ENCODE peak calls at places on chromosomes 13 and 19, in four cellular contexts. W, X, V and K are unnamed samples.

GRCh38 chr13:66222127-66222526 is 1008.0 kb downstream of the PCDH9 start:
- DNase-seq in X (no peak), W (no peak), V (no peak), K (no peak)

GRCh38 chr13:97460004-97460756 is 26.2 kb downstream of the RAP2A start:
- DNase-seq in W (no peak), V (peak; percentile 34), X (no peak), K (no peak)

GRCh38 chr19:50414850-50415660 is 3.7 kb upstream of the SPIB start:
- DNase-seq in X (peak; percentile 16), W (peak; percentile 89), V (peak; percentile 83), K (peak; percentile 98)

GRCh38 chr13:34502621-34503020 is 439.4 kb upstream of the NBEA start:
- DNase-seq in V (no peak), W (no peak), X (no peak), K (no peak)

GRCh38 chr19:55484571-55485438 is at the start of gene NAT14:
- DNase-seq in W (peak; percentile 94), X (no peak), V (peak; percentile 77), K (peak; percentile 95)

GRCh38 chr19:30604657-30605056 is 232.5 kb downstream of the ZNF536 start:
- DNase-seq in W (no peak), X (no peak), V (no peak), K (no peak)

GRCh38 chr19:1796395-1797142 is 15.5 kb downstream of the ATP8B3 start:
- DNase-seq in V (no peak), X (no peak), W (no peak), K (no peak)

GRCh38 chr19:13008926-13009787 is 13.9 kb downstream of the NFIX start:
- DNase-seq in V (peak; percentile 55), X (no peak), W (no peak), K (no peak)

GRCh38 chr13:47038196-47038595 is 141.3 kb upstream of the HTR2A start:
- DNase-seq in W (no peak), V (peak; percentile 21), X (no peak), K (no peak)

GRCh38 chr13:26991508-26992181 is 180.0 kb downstream of the USP12 start:
- DNase-seq in V (no peak), W (no peak), X (no peak), K (no peak)

GRCh38 chr19:51097166-51097736 is 11.0 kb downstream of the CTU1 start:
- DNase-seq in V (peak; percentile 66), W (peak; percentile 73), X (peak; percentile 31), K (peak; percentile 84)

GRCh38 chr19:52600639-52601024 is 30.5 kb downstream of the ZNF701 start:
- DNase-seq in W (no peak), V (no peak), X (no peak), K (peak; percentile 69)

GRCh38 chr19:50322234-50322633 is 6.9 kb downstream of the KCNC3 start:
- DNase-seq in W (no peak), X (no peak), V (no peak), K (no peak)

GRCh38 chr19:2856457-2857055 is 10.6 kb upstream of the ZNF556 start:
- DNase-seq in X (no peak), V (no peak), W (no peak), K (no peak)

GRCh38 chr13:106311004-106311403 is 224.5 kb downstream of the EFNB2 start:
- DNase-seq in V (no peak), W (no peak), X (no peak), K (no peak)

GRCh38 chr19:46495789-46496099 is at the start of gene PNMA8B:
- DNase-seq in X (no peak), W (no peak), V (peak; percentile 35), K (no peak)

GRCh38 chr13:44932171-44932849 is 57.0 kb downstream of the NUFIP1 start:
- DNase-seq in W (no peak), V (peak; percentile 49), X (no peak), K (no peak)

GRCh38 chr13:111177803-111178389 is 62.8 kb downstream of the ARHGEF7 start:
- DNase-seq in X (no peak), W (no peak), V (peak; percentile 45), K (no peak)

GRCh38 chr19:1843116-1843515 is 5.2 kb downstream of the REXO1 start:
- DNase-seq in X (no peak), W (no peak), V (no peak), K (no peak)

GRCh38 chr13:76014618-76015315 is 378.6 kb downstream of the LMO7 start:
- DNase-seq in X (no peak), V (peak; percentile 57), W (no peak), K (peak; percentile 19)

GRCh38 chr13:111431241-111431640 is 110.8 kb downstream of the TEX29 start:
- DNase-seq in W (no peak), V (no peak), X (no peak), K (no peak)

GRCh38 chr19:46000497-46001246 is 5.4 kb downstream of the CCDC61 start:
- DNase-seq in V (peak; percentile 22), W (no peak), X (no peak), K (peak; percentile 91)

GRCh38 chr13:97583884-97584497 is 150.0 kb downstream of the RAP2A start:
- DNase-seq in V (no peak), W (no peak), X (no peak), K (no peak)

GRCh38 chr13:39023316-39023715 is 14.6 kb downstream of the PROSER1 start:
- DNase-seq in V (peak; percentile 5), W (no peak), X (no peak), K (no peak)

GRCh38 chr19:38583985-38584305 is 33.8 kb downstream of the MAP4K1 start:
- DNase-seq in W (no peak), X (no peak), V (no peak), K (no peak)

GRCh38 chr19:38580080-38580479 is 37.7 kb downstream of the MAP4K1 start:
- DNase-seq in W (no peak), V (no peak), X (no peak), K (no peak)

GRCh38 chr19:38587562-38587961 is 30.2 kb downstream of the MAP4K1 start:
- DNase-seq in X (no peak), W (no peak), V (no peak), K (no peak)

GRCh38 chr19:38588041-38588440 is 29.7 kb downstream of the MAP4K1 start:
- DNase-seq in W (no peak), X (no peak), V (no peak), K (no peak)

GRCh38 chr19:38583219-38583984 is 34.4 kb downstream of the MAP4K1 start:
- DNase-seq in W (no peak), X (no peak), V (no peak), K (peak; percentile 63)
- H3K4me2 ChIP-seq in W (no peak overlapping the region), X (no peak overlapping the region), V (no peak overlapping the region), K (peak overlapping the region; percentile 9)

DNA sequence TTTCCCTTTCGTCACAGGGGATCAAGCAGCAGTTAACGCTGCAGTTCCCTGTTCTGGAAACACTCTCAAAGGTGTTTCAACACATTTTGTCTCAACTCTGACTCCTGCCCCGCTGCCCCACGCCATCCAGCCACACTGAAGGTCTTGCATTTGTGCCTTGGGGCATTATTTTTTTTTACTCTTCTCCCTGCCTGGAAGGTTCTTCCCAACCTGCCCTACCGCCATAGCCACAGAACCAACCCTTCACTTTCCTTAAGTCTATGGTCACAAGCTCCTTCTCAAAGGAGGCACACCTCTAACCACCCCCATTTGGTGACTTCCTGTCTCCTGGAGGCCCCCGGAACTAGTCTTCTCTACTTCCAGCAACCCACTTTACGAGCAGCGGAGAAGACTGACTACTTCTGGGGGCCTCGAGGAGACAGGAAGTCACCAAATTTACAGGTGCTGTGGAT is 17.2 kb downstream of the KL start:
- DNase-seq in W (no peak), X (no peak), V (no peak), K (no peak)
- H3K4me3 ChIP-seq in W (no peak overlapping the region), X (no peak overlapping the region), V (no peak overlapping the region), K (no peak overlapping the region)

DNA sequence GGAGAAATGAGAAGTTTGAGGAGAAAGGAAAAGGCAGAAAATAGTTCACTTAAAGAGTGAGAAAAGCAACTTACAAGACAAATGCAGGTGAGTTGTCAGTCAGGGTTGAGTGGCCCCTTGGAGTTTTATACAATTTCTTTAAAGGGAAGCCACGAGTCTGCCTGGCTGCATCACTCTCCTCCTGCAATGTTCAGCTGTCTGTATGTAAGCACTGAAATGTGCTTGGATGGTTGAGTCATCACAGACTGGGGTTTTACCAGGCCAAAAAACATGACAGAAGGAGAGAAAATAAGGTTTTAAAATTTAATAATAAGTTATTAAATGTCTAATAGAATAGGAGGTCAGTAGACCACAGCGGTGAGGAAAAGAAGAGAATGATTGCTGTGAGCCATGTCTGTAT is 51.0 kb upstream of the FGF14 start:
- DNase-seq in X (no peak), W (no peak), V (peak; percentile 19), K (no peak)
- H3K4me2 ChIP-seq in X (no peak overlapping the region), W (no peak overlapping the region), V (no peak overlapping the region), K (no peak overlapping the region)

GRCh38 chr13:49342404-49342803 is 94.7 kb downstream of the CDADC1 start:
- DNase-seq in W (no peak), X (no peak), V (no peak), K (no peak)
- H3K4me3 ChIP-seq in W (no peak overlapping the region), X (no peak overlapping the region), V (no peak overlapping the region), K (no peak overlapping the region)

GRCh38 chr19:35041548-35042055 is at the start of gene HPN:
- DNase-seq in V (no peak), W (no peak), X (no peak), K (no peak)
- H3K4me2 ChIP-seq in V (no peak within 1 kb of the TSS), W (peak within 1 kb of the TSS; percentile 13), X (no peak within 1 kb of the TSS), K (no peak within 1 kb of the TSS)

GRCh38 chr13:20370815-20371421 is 138.8 kb upstream of the GJB6 start:
- DNase-seq in W (no peak), V (no peak), X (no peak), K (no peak)
- H3K4me3 ChIP-seq in W (no peak overlapping the region), V (no peak overlapping the region), X (no peak overlapping the region), K (no peak overlapping the region)